ENCODE peak calls at places on chromosomes 2 and 18, in four cellular contexts. U is cardiac muscle cell, Y is ovary, B is IMR-90. K is an unnamed sample. For H3K27me3, the result is how much of the 10 kb centered on the place peaks cover.

GRCh38 chr2:214542251-214542650 is 131.4 kb downstream of the VWC2L start:
- DNase-seq in U (no peak), B (peak), Y (no peak), K (no peak)

GRCh38 chr2:142585785-142586184 is 291.7 kb upstream of the KYNU start:
- DNase-seq in U (no peak), Y (no peak), B (no peak), K (no peak)

GRCh38 chr2:43273477-43273876 is 47.1 kb upstream of the ZFP36L2 start:
- DNase-seq in B (peak), U (peak), Y (no peak), K (peak)

GRCh38 chr2:234705108-234705507 is 208.2 kb upstream of the ARL4C start:
- DNase-seq in U (no peak), B (peak), Y (no peak), K (no peak)

GRCh38 chr18:79789091-79789891 is 8.4 kb upstream of the KCNG2 start:
- DNase-seq in U (no peak), B (no peak), Y (no peak), K (no peak)

GRCh38 chr2:71934595-71935263 is 212.9 kb downstream of the CYP26B1 start:
- DNase-seq in B (no peak), Y (no peak), U (no peak), K (peak)

GRCh38 chr2:83224591-83224990 is 1234.5 kb downstream of the SUCLG1 start:
- DNase-seq in Y (no peak), U (no peak), B (no peak), K (no peak)

GRCh38 chr2:122236152-122236892 is 480.9 kb downstream of the TSN start:
- DNase-seq in Y (no peak), U (no peak), B (no peak), K (no peak)

GRCh38 chr18:49206717-49207116 is 253.7 kb downstream of the DYM start:
- DNase-seq in Y (no peak), U (no peak), B (peak), K (no peak)

GRCh38 chr2:96591054-96591453 is 47.1 kb downstream of the KANSL3 start:
- DNase-seq in Y (no peak), B (peak), U (no peak), K (no peak)

GRCh38 chr2:199144036-199144435 is 313.7 kb downstream of the SATB2 start:
- DNase-seq in B (no peak), Y (no peak), U (no peak), K (no peak)

GRCh38 chr2:43158259-43158880 is 68.0 kb downstream of the ZFP36L2 start:
- DNase-seq in U (no peak), B (peak), Y (peak), K (peak)

GRCh38 chr2:235560345-235560744 is 66.5 kb downstream of the AGAP1 start:
- DNase-seq in B (no peak), U (no peak), Y (no peak), K (no peak)

GRCh38 chr2:54581326-54582039 is 125.4 kb downstream of the SPTBN1 start:
- DNase-seq in B (no peak), Y (no peak), U (no peak), K (no peak)

GRCh38 chr18:47063070-47063469 is 27.6 kb upstream of the ELOA2 start:
- DNase-seq in U (no peak), Y (no peak), B (no peak), K (no peak)

GRCh38 chr2:229810786-229811185 is 96.4 kb upstream of the DNER start:
- DNase-seq in Y (no peak), B (peak), U (no peak), K (no peak)

GRCh38 chr2:108594982-108595464 is 60.8 kb downstream of the LIMS1 start:
- DNase-seq in Y (no peak), U (peak), B (peak), K (no peak)

GRCh38 chr2:10811552-10811951 is 1.0 kb downstream of the PDIA6 start:
- DNase-seq in U (no peak), Y (no peak), B (no peak), K (no peak)

GRCh38 chr2:127514485-127514884 is 11.8 kb downstream of the IWS1 start:
- DNase-seq in B (no peak), U (no peak), Y (no peak), K (no peak)

GRCh38 chr18:58819051-58819450 is 45.6 kb upstream of the ZNF532 start:
- DNase-seq in B (no peak), Y (no peak), U (no peak), K (no peak)

DNA sequence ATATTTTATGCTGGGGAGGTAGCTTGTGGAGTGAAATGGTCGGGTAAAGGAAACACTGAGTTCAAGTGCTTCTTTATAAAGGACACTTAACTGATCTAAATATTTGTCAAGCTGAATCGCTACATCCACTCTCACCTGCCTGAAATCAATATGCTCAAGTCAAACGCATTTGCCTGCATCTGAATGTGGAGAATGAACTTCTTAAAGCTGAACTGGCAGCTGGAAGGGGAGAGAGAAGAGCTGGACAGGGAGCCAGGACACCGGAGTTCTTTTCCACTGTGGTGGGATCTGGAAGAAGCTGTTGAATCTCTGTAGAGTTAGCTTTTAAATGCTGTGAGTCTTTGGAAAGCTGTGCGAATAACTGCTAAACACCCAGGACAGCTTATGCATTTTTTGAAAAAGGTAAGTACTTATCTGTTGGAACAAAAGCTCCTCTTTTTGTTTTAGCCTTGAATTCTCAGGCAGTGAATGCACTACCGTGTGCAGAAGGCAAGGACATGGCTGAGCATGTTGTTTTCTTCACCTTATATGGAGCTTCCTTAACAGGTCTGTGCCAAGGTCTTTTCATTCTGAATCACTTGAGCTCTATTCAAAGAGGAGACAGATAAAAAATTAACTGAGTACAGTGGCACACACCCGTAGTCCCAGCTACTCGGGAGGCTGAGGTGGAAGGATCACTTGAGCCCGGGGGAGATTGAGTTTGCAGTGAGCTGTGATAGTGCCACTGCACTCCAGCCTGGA is 74.2 kb upstream of the KLF7 start:
- DNase-seq in B (peak), Y (no peak), U (no peak), K (no peak)
- H3K27ac ChIP-seq in B (peak), Y (no peak), U (no peak), K (peak)

DNA sequence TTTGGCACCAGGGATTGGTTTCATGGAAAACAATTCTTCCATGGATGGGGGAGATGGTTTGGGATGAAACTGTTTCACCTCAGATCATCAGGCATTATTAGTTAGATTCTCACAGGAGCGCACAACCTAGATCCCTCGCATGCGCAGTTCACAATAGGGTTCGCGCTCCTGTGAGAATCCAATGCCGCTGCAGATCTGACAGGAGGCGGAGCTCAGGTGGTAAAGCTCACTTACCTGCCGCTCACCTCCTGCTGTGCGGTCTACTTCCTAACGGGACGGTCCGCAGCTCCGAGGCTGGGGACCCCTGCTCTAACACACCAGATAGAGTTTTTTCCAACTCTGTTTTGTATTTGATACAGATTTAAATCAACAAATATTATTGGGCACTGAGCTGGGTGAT is 286.5 kb downstream of the MTX2 start:
- DNase-seq in U (no peak), B (no peak), Y (no peak), K (no peak)
- H3K27me3 ChIP-seq in U (half or more), B (under half), Y (under half), K (under half)

DNA sequence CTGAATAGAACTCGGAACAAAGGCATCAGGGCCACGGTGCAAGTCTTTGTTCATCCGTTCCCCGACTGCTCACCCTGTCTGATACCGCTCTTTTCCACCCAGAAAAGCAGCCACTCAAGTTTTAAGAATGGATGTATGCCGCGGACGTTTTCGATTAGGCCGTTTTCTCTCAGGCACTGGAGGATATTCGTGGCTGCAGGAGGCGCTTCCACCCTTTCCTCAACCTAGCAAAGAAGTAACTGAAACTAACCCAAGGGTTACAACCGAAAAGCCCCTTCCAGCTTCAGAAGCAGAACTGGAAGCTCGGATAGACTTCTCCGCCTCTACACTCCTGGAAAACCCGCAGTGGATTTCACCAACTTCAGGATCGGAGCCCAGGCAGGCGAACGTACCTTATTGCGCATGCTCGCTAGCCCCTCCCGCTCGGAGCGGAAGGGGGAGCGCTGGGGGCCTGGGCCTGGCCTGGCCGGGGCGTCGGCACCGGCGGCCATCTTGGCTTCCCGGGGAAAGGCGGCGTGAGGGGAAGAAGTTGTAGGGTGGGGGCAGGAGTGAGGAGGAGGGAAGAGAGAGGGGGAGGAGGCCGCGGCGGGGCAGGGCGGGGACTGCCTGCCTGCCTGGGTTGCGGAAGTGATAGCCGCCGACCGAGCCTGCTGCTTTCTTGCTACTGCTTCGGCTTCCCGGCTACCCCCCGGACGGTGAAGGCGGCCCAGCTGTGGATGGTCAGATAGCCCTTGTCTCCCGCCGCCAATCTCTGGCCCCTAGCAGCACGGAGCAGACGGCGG is at the start of gene ACTR3:
- DNase-seq in U (peak), Y (peak), B (peak), K (peak)
- TF ChIP-seq CTCF in U (peak), Y (no peak), B (no peak), K (no peak)

DNA sequence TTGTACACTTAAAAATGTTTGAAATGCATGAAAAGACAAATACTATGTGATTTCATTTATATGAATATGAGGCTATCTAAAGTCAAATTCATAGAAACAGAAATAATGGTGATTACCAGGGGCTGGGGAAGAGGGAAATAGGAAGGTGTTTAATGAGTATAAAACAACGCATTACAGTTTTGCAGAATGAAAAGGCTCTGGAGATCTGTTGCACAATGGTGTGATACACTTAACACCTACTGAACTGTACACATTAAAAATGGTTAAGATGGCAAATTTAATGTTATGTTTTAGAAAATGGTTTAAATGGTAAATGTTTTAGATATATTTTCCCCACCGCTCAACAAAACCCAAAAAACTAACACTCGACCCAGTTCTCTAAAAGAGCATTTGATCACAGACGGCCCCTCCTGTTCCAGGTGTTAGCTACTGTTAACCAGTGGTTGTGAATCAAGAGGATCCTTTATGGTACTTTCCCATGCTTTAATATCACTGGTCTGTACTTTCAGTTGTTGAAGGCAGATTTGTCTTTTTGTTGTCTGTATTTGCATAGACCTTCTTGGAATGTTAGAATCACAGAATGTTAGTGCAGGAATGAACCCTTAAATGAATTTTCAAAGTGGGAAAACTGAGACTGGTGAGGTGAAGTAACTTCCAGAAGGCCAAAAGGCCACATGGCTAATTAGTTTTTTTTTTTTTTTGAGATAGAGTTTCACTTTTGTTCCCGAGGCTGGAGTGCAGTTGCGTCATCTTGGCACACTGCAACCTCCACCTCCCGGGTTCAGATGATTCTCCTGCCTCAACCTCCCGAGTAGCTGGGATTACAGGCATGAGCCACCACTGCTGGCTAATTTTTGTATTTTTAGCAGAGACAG is 10.2 kb downstream of the RAB10 start:
- DNase-seq in B (no peak), Y (peak), U (no peak), K (peak)
- H3K27ac ChIP-seq in B (no peak), Y (no peak), U (no peak), K (no peak)

GRCh38 chr2:240163844-240164574 is 23.6 kb upstream of the OTOS start:
- DNase-seq in B (no peak), Y (no peak), U (no peak), K (no peak)
- H3K27me3 ChIP-seq in B (under half), Y (under half), U (under half), K (under half)

DNA sequence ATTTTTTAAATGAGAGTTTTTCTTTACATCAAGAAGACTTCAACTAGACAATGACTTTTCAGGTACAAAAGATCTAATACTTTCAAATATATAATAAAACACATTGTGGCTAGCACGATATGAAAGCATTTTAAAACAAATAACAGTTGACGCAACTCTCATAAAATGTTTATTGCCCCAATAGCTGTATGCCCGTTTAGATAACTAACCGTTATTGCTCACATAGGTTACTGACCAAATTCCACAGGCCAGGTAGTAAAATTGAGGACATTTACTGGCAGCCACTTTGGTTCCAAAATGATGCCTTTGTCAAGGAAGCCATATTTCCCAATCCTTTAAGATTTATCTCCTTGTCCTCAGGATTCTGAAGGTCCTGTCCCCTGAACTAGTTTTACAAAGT is 2.9 kb upstream of the REG1B start:
- DNase-seq in Y (no peak), B (no peak), U (no peak), K (no peak)
- TF ChIP-seq CTCF in Y (no peak), B (no peak), U (no peak), K (no peak)

GRCh38 chr2:237296756-237297155 is 117.2 kb downstream of the COL6A3 start:
- DNase-seq in Y (no peak), B (peak), U (no peak), K (no peak)
- H3K27ac ChIP-seq in Y (peak), B (peak), U (no peak), K (no peak)

DNA sequence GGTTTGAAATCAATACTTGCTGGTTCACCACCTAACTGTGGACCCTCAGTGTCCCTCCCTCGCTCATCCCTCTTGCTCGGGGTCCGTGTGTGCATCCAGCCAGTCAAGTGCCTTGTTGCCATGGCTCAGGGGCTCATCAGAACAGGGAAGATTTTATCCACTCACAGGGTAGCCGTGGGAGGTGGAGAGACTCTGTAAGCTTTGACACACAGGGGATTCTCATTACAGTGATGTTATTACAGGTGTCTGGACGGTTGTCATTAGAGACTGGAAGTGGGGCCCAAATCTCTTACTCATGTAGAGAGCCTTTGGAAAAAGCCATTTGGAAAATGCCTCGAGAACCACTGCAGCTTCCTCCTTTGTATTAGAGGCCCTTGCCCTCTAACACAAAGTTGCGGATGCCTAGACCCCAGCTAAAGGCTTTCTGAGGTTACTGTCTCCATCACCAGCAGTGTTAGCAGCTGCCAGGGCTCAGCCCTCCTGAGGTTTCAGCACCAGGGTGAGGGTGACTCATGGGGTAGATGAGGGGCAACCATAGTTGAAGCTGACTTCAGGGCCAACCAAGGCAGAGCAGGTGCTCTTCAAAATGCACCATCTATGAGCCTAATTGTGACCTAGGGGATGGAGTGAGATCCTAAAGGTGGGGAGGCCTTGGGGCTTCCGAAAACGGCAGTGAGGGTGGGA is 195.6 kb downstream of the CLIP4 start:
- DNase-seq in Y (no peak), U (no peak), B (no peak), K (no peak)
- H3K27me3 ChIP-seq in Y (under half), U (under half), B (under half), K (under half)